ENCODE peak calls at places on chromosomes 13 and 19, in five cellular contexts. P, W, N, R and E are unnamed samples.

GRCh38 chr19:42274065-42274682 is 5.1 kb downstream of the CIC start:
- DNase-seq in W (no peak), N (no peak), R (no peak), P (no peak), E (no peak)

GRCh38 chr13:101858869-101859268 is 406.4 kb downstream of the ITGBL1 start:
- DNase-seq in P (no peak), W (no peak), R (no peak), N (no peak), E (no peak)

GRCh38 chr19:7989071-7989575 is 16.3 kb downstream of the ELAVL1 start:
- DNase-seq in P (no peak), N (no peak), W (no peak), R (no peak), E (no peak)

GRCh38 chr13:51249767-51250741 is 27.9 kb downstream of the FAM124A start:
- DNase-seq in P (no peak), W (no peak), R (no peak), N (no peak), E (no peak)

GRCh38 chr19:47111682-47112165 is 1.9 kb downstream of the ZC3H4 start:
- DNase-seq in W (no peak), P (no peak), N (no peak), R (no peak), E (no peak)

GRCh38 chr19:10418281-10419199 is 1.8 kb upstream of the PDE4A start:
- DNase-seq in N (no peak), W (no peak), P (no peak), R (no peak), E (no peak)

GRCh38 chr13:74115138-74115537 is 19.1 kb downstream of the KLF12 start:
- DNase-seq in R (no peak), W (no peak), P (no peak), N (peak), E (no peak)

GRCh38 chr19:39165857-39166256 is 30.9 kb upstream of the NCCRP1 start:
- DNase-seq in N (no peak), R (no peak), P (no peak), W (no peak), E (no peak)

GRCh38 chr13:114319441-114319871 is 5.2 kb downstream of the CHAMP1 start:
- DNase-seq in P (no peak), R (no peak), W (no peak), N (peak), E (no peak)

GRCh38 chr19:55451522-55452380 is 8.7 kb upstream of the SHISA7 start:
- DNase-seq in N (no peak), R (peak), W (no peak), P (no peak), E (no peak)

GRCh38 chr19:1470864-1471513 is 8.0 kb downstream of the C19orf25 start:
- DNase-seq in W (no peak), R (no peak), N (no peak), P (no peak), E (no peak)

GRCh38 chr19:1236566-1236965 is 1.2 kb downstream of the CBARP start:
- DNase-seq in N (no peak), R (no peak), P (no peak), W (no peak), E (no peak)

GRCh38 chr13:66627512-66627911 is 602.6 kb downstream of the PCDH9 start:
- DNase-seq in W (no peak), R (no peak), P (no peak), N (no peak), E (no peak)

GRCh38 chr13:30892966-30893365 is 13.1 kb upstream of the MEDAG start:
- DNase-seq in R (no peak), N (peak), W (no peak), P (peak), E (no peak)

GRCh38 chr13:19888799-19889198 is 25.4 kb upstream of the ZMYM5 start:
- DNase-seq in R (no peak), P (no peak), W (no peak), N (peak), E (no peak)

GRCh38 chr13:24985102-24985501 is 110.8 kb upstream of the PABPC3 start:
- DNase-seq in W (no peak), R (no peak), N (no peak), P (no peak), E (no peak)

GRCh38 chr13:60155978-60156377 is 7.8 kb downstream of the DIAPH3 start:
- DNase-seq in P (no peak), W (no peak), R (no peak), N (no peak), E (no peak)

GRCh38 chr13:84648069-84648640 is 765.9 kb upstream of the SLITRK1 start:
- DNase-seq in R (no peak), N (no peak), P (no peak), W (no peak), E (no peak)

GRCh38 chr19:17045907-17046502 is 19.4 kb upstream of the CPAMD8 start:
- DNase-seq in R (no peak), P (no peak), W (no peak), N (no peak), E (no peak)

GRCh38 chr13:47121092-47121763 is 224.4 kb upstream of the HTR2A start:
- DNase-seq in R (no peak), P (no peak), N (no peak), W (no peak), E (no peak)

GRCh38 chr19:1400281-1401137 is 833 bp downstream of the GAMT start:
- DNase-seq in R (no peak), P (no peak), N (peak), W (no peak), E (no peak)

GRCh38 chr19:49524812-49525455 is 2.9 kb upstream of the RCN3 start:
- DNase-seq in N (no peak), W (no peak), P (no peak), R (no peak), E (no peak)

GRCh38 chr19:18785179-18786124 is 5.7 kb downstream of the COMP start:
- DNase-seq in R (peak), P (peak), N (peak), W (no peak), E (peak)

GRCh38 chr13:29753593-29754485 is 96.6 kb downstream of the UBL3 start:
- DNase-seq in N (peak), W (no peak), P (no peak), R (no peak), E (no peak)

GRCh38 chr13:62320129-62320724 is 904.6 kb upstream of the PCDH20 start:
- DNase-seq in P (no peak), N (peak), R (no peak), W (peak), E (peak)

GRCh38 chr13:104871456-104871855 is 1664.0 kb downstream of the EFNB2 start:
- DNase-seq in W (no peak), R (no peak), P (no peak), N (no peak), E (no peak)

GRCh38 chr19:28118235-28118634 is 1094.7 kb downstream of the UQCRFS1 start:
- DNase-seq in P (no peak), W (no peak), R (no peak), N (no peak), E (no peak)

GRCh38 chr19:19464339-19465098 is 50.8 kb downstream of the TSSK6 start:
- DNase-seq in P (no peak), R (no peak), W (no peak), N (no peak), E (peak)

GRCh38 chr19:1131718-1132552 is 28.1 kb downstream of the GPX4 start:
- DNase-seq in W (no peak), N (peak), P (peak), R (peak), E (no peak)

GRCh38 chr19:16764793-16765433 is 45.3 kb downstream of the NWD1 start:
- DNase-seq in R (no peak), W (no peak), P (no peak), N (no peak), E (no peak)

GRCh38 chr13:20404488-20405222 is 121.0 kb downstream of the CRYL1 start:
- DNase-seq in W (no peak), R (no peak), N (no peak), P (no peak), E (no peak)

GRCh38 chr19:5719274-5719960 is 529 bp downstream of the LONP1 start:
- DNase-seq in P (peak), R (no peak), N (peak), W (no peak), E (peak)